ENCODE peak calls at places on chromosome 5, in eight cellular contexts. U is NCI-H2171, W is GDM1, D is tibial nerve, V is NCI-H1092 treated with DMSO at 0.1 percent for 48 hours, F is GM10248, I is hepatocyte, J is activated T-helper 1 cell treated with Interleukin-2 at 50 U/mL for 16 hours. N is an unnamed sample.
A peak's percentile ranks its signal among the peaks of the same experiment; 100 is the strongest.

GRCh38 chr5:1010181-1010510 is 1.5 kb downstream of the NKD2 start:
- DNase-seq in U (no peak), W (no peak), D (no peak), V (no peak), F (no peak), I (no peak), J (no peak), N (peak; percentile 68)

GRCh38 chr5:67264056-67264455 is 67.5 kb upstream of the CD180 start:
- DNase-seq in U (no peak), W (no peak), D (no peak), V (no peak), F (no peak), I (no peak), J (no peak), N (no peak)

GRCh38 chr5:154411338-154411737 is 34.5 kb upstream of the SAP30L start:
- DNase-seq in U (no peak), W (no peak), D (no peak), V (no peak), F (no peak), I (no peak), J (no peak), N (no peak)

GRCh38 chr5:176608142-176608705 is 1.7 kb downstream of the GPRIN1 start:
- DNase-seq in U (no peak), W (no peak), D (no peak), V (no peak), F (no peak), I (no peak), J (no peak), N (no peak)

GRCh38 chr5:36570268-36570667 is 36.1 kb upstream of the SLC1A3 start:
- DNase-seq in U (no peak), W (no peak), D (no peak), V (no peak), F (no peak), I (peak; percentile 39), J (no peak), N (no peak)

GRCh38 chr5:146751781-146752401 is 126.7 kb downstream of the PPP2R2B start:
- DNase-seq in U (no peak), W (no peak), D (no peak), V (no peak), F (no peak), I (no peak), J (peak; percentile 35), N (no peak)

GRCh38 chr5:96977228-96977627 is 41.3 kb downstream of the LNPEP start:
- DNase-seq in U (no peak), W (no peak), D (no peak), V (no peak), F (no peak), I (no peak), J (no peak), N (no peak)

GRCh38 chr5:39283231-39283818 is 64.0 kb upstream of the FYB1 start:
- DNase-seq in U (no peak), W (peak; percentile 73), D (no peak), V (peak; percentile 4), F (peak; percentile 50), I (peak; percentile 82), J (peak; percentile 5), N (peak; percentile 60)

GRCh38 chr5:126594077-126594476 is 942 bp downstream of the ALDH7A1 start:
- DNase-seq in U (no peak), W (no peak), D (no peak), V (no peak), F (no peak), I (peak; percentile 16), J (no peak), N (no peak)

GRCh38 chr5:111857633-111858032 is 100.6 kb upstream of the NREP start:
- DNase-seq in U (no peak), W (no peak), D (no peak), V (no peak), F (no peak), I (no peak), J (no peak), N (no peak)

GRCh38 chr5:67693956-67694564 is 497.5 kb upstream of the CD180 start:
- DNase-seq in U (no peak), W (no peak), D (peak; percentile 59), V (no peak), F (no peak), I (peak; percentile 23), J (no peak), N (no peak)

GRCh38 chr5:74428275-74428674 is 212.3 kb downstream of the ENC1 start:
- DNase-seq in U (no peak), W (no peak), D (no peak), V (no peak), F (no peak), I (no peak), J (no peak), N (no peak)

GRCh38 chr5:14581333-14581890 is at the start of gene OTULINL:
- DNase-seq in U (peak; percentile 93), W (peak; percentile 72), D (peak; percentile 69), V (peak; percentile 88), F (peak; percentile 97), I (peak; percentile 94), J (peak; percentile 76), N (peak; percentile 98)

GRCh38 chr5:144429405-144429804 is 258.7 kb downstream of the KCTD16 start:
- DNase-seq in U (no peak), W (no peak), D (no peak), V (no peak), F (no peak), I (no peak), J (no peak), N (no peak)

GRCh38 chr5:95327211-95327610 is 42.3 kb upstream of the MCTP1 start:
- DNase-seq in U (no peak), W (no peak), D (no peak), V (no peak), F (no peak), I (no peak), J (no peak), N (no peak)

GRCh38 chr5:92704590-92704989 is 876.4 kb downstream of the NR2F1-AS1 start:
- DNase-seq in U (no peak), W (no peak), D (no peak), V (no peak), F (no peak), I (no peak), J (no peak), N (no peak)

GRCh38 chr5:318931-319601 is 2.4 kb upstream of the AHRR start:
- DNase-seq in U (no peak), W (no peak), D (no peak), V (no peak), F (peak; percentile 11), I (no peak), J (no peak), N (peak; percentile 26)

GRCh38 chr5:144101616-144102015 is 68.8 kb downstream of the YIPF5 start:
- DNase-seq in U (no peak), W (no peak), D (no peak), V (no peak), F (no peak), I (no peak), J (no peak), N (no peak)

GRCh38 chr5:179143446-179143845 is 83.3 kb downstream of the ZNF354C start:
- DNase-seq in U (no peak), W (no peak), D (no peak), V (no peak), F (no peak), I (peak; percentile 52), J (no peak), N (no peak)

GRCh38 chr5:148482697-148483462 is 99.1 kb downstream of the FBXO38 start:
- DNase-seq in U (peak; percentile 4), W (peak; percentile 23), D (peak; percentile 17), V (no peak), F (peak; percentile 53), I (peak; percentile 51), J (peak; percentile 10), N (peak; percentile 54)

GRCh38 chr5:85931220-85931619 is 686.5 kb upstream of the COX7C start:
- DNase-seq in U (no peak), W (no peak), D (no peak), V (no peak), F (no peak), I (no peak), J (no peak), N (no peak)

GRCh38 chr5:94972268-94972667 is 312.6 kb downstream of the MCTP1 start:
- DNase-seq in U (no peak), W (no peak), D (no peak), V (no peak), F (no peak), I (no peak), J (no peak), N (no peak)

GRCh38 chr5:170169996-170170395 is 62.8 kb upstream of the C5orf58 start:
- DNase-seq in U (peak; percentile 16), W (no peak), D (no peak), V (no peak), F (no peak), I (no peak), J (no peak), N (no peak)

GRCh38 chr5:82023530-82024095 is 51.8 kb downstream of the ATG10 start:
- DNase-seq in U (no peak), W (no peak), D (no peak), V (no peak), F (no peak), I (peak; percentile 35), J (no peak), N (no peak)

GRCh38 chr5:163489055-163489744 is 16.2 kb upstream of the MAT2B start:
- DNase-seq in U (no peak), W (no peak), D (no peak), V (no peak), F (no peak), I (no peak), J (no peak), N (no peak)

GRCh38 chr5:126808619-126809018 is 31.7 kb downstream of the LMNB1 start:
- DNase-seq in U (no peak), W (no peak), D (no peak), V (no peak), F (peak; percentile 47), I (peak; percentile 32), J (no peak), N (peak; percentile 38)

GRCh38 chr5:133423618-133424282 is 188.6 kb downstream of the FSTL4 start:
- DNase-seq in U (no peak), W (peak; percentile 30), D (peak; percentile 35), V (no peak), F (peak; percentile 81), I (peak; percentile 78), J (peak; percentile 25), N (peak; percentile 83)

N was measured in GM13976.